ENCODE peak calls at places on chromosomes 13 and 19, in four cellular contexts. One of them, this sample, is unnamed.
A peak's percentile ranks its signal among the peaks of the same experiment; 100 is the strongest.

GRCh38 chr19:934865-935422 is 9.1 kb downstream of the ARID3A start:
- DNase-seq in GM12878: no peak
- DNase-seq in K562: no peak
- DNase-seq in SK-N-SH: peak; percentile 85
- DNase-seq in this sample: no peak

GRCh38 chr13:113759525-113760137 is 605 bp downstream of the TMEM255B start:
- DNase-seq in GM12878: no peak
- DNase-seq in K562: no peak
- DNase-seq in SK-N-SH: peak; percentile 69
- DNase-seq in this sample: no peak

GRCh38 chr19:49580264-49581006 is at the start of gene NOSIP:
- DNase-seq in GM12878: peak; percentile 89
- DNase-seq in K562: peak; percentile 91
- DNase-seq in SK-N-SH: peak; percentile 88
- DNase-seq in this sample: peak; percentile 96

GRCh38 chr13:29923554-29924481 is 73.4 kb upstream of the UBL3 start:
- DNase-seq in GM12878: no peak
- DNase-seq in K562: peak; percentile 68
- DNase-seq in SK-N-SH: peak; percentile 38
- DNase-seq in this sample: peak; percentile 71

GRCh38 chr19:41920878-41921277 is 7.4 kb downstream of the ERFL start:
- DNase-seq in GM12878: no peak
- DNase-seq in K562: no peak
- DNase-seq in SK-N-SH: no peak
- DNase-seq in this sample: no peak

GRCh38 chr13:28120317-28120716 is 18.0 kb upstream of the PAN3 start:
- DNase-seq in GM12878: no peak
- DNase-seq in K562: no peak
- DNase-seq in SK-N-SH: no peak
- DNase-seq in this sample: no peak

GRCh38 chr19:35090160-35090794 is 25.3 kb upstream of the FXYD3 start:
- DNase-seq in GM12878: no peak
- DNase-seq in K562: peak; percentile 87
- DNase-seq in SK-N-SH: peak; percentile 90
- DNase-seq in this sample: peak; percentile 71

GRCh38 chr13:76884167-76884566 is 2.0 kb downstream of the KCTD12 start:
- DNase-seq in GM12878: no peak
- DNase-seq in K562: no peak
- DNase-seq in SK-N-SH: no peak
- DNase-seq in this sample: peak; percentile 59

GRCh38 chr19:58545286-58546068 is 1.6 kb downstream of the TRIM28 start:
- DNase-seq in GM12878: no peak
- DNase-seq in K562: no peak
- DNase-seq in SK-N-SH: no peak
- DNase-seq in this sample: no peak

GRCh38 chr19:4916292-4917082 is 7.2 kb downstream of the UHRF1 start:
- DNase-seq in GM12878: no peak
- DNase-seq in K562: no peak
- DNase-seq in SK-N-SH: no peak
- DNase-seq in this sample: no peak

GRCh38 chr13:80363890-80364503 is 23.1 kb upstream of the SPRY2 start:
- DNase-seq in GM12878: no peak
- DNase-seq in K562: peak; percentile 21
- DNase-seq in SK-N-SH: peak; percentile 56
- DNase-seq in this sample: no peak

GRCh38 chr13:68125087-68125480 is 894.9 kb upstream of the PCDH9 start:
- DNase-seq in GM12878: no peak
- DNase-seq in K562: no peak
- DNase-seq in SK-N-SH: no peak
- DNase-seq in this sample: no peak

GRCh38 chr19:29054886-29055675 is 157.9 kb downstream of the UQCRFS1 start:
- DNase-seq in GM12878: no peak
- DNase-seq in K562: no peak
- DNase-seq in SK-N-SH: no peak
- DNase-seq in this sample: no peak

GRCh38 chr13:96772426-96772825 is 221.8 kb downstream of the OXGR1 start:
- DNase-seq in GM12878: no peak
- DNase-seq in K562: no peak
- DNase-seq in SK-N-SH: no peak
- DNase-seq in this sample: no peak

GRCh38 chr13:48977973-48978372 is 2.3 kb downstream of the FNDC3A start:
- DNase-seq in GM12878: no peak
- DNase-seq in K562: no peak
- DNase-seq in SK-N-SH: no peak
- DNase-seq in this sample: no peak

GRCh38 chr13:86269511-86269910 is 470.3 kb upstream of the SLITRK6 start:
- DNase-seq in GM12878: no peak
- DNase-seq in K562: no peak
- DNase-seq in SK-N-SH: no peak
- DNase-seq in this sample: no peak

GRCh38 chr13:30982506-30982905 is 50.0 kb downstream of the TEX26 start:
- DNase-seq in GM12878: peak; percentile 19
- DNase-seq in K562: no peak
- DNase-seq in SK-N-SH: no peak
- DNase-seq in this sample: no peak

GRCh38 chr13:35285677-35286076 is 190.8 kb downstream of the MAB21L1 start:
- DNase-seq in GM12878: no peak
- DNase-seq in K562: no peak
- DNase-seq in SK-N-SH: no peak
- DNase-seq in this sample: no peak

GRCh38 chr13:39612023-39612637 is 9.1 kb upstream of the LHFPL6 start:
- DNase-seq in GM12878: no peak
- DNase-seq in K562: peak; percentile 13
- DNase-seq in SK-N-SH: peak; percentile 44
- DNase-seq in this sample: peak; percentile 70

GRCh38 chr19:34217952-34218817 is 36.2 kb upstream of the GARRE1 start:
- DNase-seq in GM12878: peak; percentile 67
- DNase-seq in K562: peak; percentile 60
- DNase-seq in SK-N-SH: peak; percentile 46
- DNase-seq in this sample: no peak

GRCh38 chr13:98821372-98822237 is 69.1 kb upstream of the SLC15A1 start:
- DNase-seq in GM12878: no peak
- DNase-seq in K562: no peak
- DNase-seq in SK-N-SH: peak; percentile 45
- DNase-seq in this sample: no peak

GRCh38 chr19:46984077-46985010 is 35.3 kb upstream of the NPAS1 start:
- DNase-seq in GM12878: no peak
- DNase-seq in K562: no peak
- DNase-seq in SK-N-SH: peak; percentile 74
- DNase-seq in this sample: no peak

GRCh38 chr13:35712907-35713685 is 236.6 kb upstream of the MAB21L1 start:
- DNase-seq in GM12878: no peak
- DNase-seq in K562: no peak
- DNase-seq in SK-N-SH: peak; percentile 47
- DNase-seq in this sample: no peak

GRCh38 chr19:48818234-48818823 is 7.5 kb upstream of the BCAT2 start:
- DNase-seq in GM12878: no peak
- DNase-seq in K562: no peak
- DNase-seq in SK-N-SH: no peak
- DNase-seq in this sample: no peak

GRCh38 chr13:113170503-113170902 is 12.1 kb downstream of the PROZ start:
- DNase-seq in GM12878: no peak
- DNase-seq in K562: no peak
- DNase-seq in SK-N-SH: no peak
- DNase-seq in this sample: no peak

GRCh38 chr13:96178759-96179158 is 88.9 kb downstream of the HS6ST3 start:
- DNase-seq in GM12878: no peak
- DNase-seq in K562: no peak
- DNase-seq in SK-N-SH: no peak
- DNase-seq in this sample: no peak

DNA sequence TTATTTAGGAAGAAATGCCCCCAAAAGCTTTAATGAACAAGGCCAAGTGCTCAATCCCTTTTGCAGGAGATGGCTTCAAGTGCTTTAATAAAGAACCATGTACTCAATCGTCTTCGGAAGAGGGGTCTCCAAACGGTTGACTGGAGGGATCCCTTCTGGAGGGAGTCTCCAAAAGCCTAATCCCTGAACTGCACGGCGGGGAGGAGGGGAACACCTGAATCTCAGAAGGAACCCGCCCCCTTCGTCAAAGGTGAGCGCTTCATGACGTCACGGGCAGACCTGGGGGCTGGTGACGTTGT is 497 bp downstream of the PAF1 start:
- DNase-seq in GM12878: no peak
- DNase-seq in K562: no peak
- DNase-seq in SK-N-SH: no peak
- DNase-seq in this sample: no peak
- TF ChIP-seq USF1 in GM12878: no peak
- TF ChIP-seq USF1 in K562: no peak
- TF ChIP-seq USF1 in SK-N-SH: no peak
- TF ChIP-seq USF1 in this sample: no peak

GRCh38 chr13:33109801-33110200 is 93.6 kb downstream of the KL start:
- DNase-seq in GM12878: no peak
- DNase-seq in K562: peak; percentile 7
- DNase-seq in SK-N-SH: no peak
- DNase-seq in this sample: peak; percentile 72
- TF ChIP-seq CTCF in GM12878: peak; percentile 69
- TF ChIP-seq CTCF in K562: peak; percentile 24
- TF ChIP-seq CTCF in SK-N-SH: peak; percentile 45
- TF ChIP-seq CTCF in this sample: no peak

GRCh38 chr13:23754506-23754905 is 134.7 kb downstream of the MIPEP start:
- DNase-seq in GM12878: no peak
- DNase-seq in K562: no peak
- DNase-seq in SK-N-SH: no peak
- DNase-seq in this sample: no peak
- TF ChIP-seq USF1 in GM12878: no peak
- TF ChIP-seq USF1 in K562: no peak
- TF ChIP-seq USF1 in SK-N-SH: no peak
- TF ChIP-seq USF1 in this sample: no peak

GRCh38 chr19:45428385-45429231 is 4.9 kb upstream of the ERCC1 start:
- DNase-seq in GM12878: no peak
- DNase-seq in K562: peak; percentile 74
- DNase-seq in SK-N-SH: peak; percentile 83
- DNase-seq in this sample: peak; percentile 78
- TF ChIP-seq CTCF in GM12878: peak; percentile 28
- TF ChIP-seq CTCF in K562: peak; percentile 69
- TF ChIP-seq CTCF in SK-N-SH: peak; percentile 63
- TF ChIP-seq CTCF in this sample: peak; percentile 33

GRCh38 chr19:8643860-8644653 is 13.6 kb downstream of the NFILZ start:
- DNase-seq in GM12878: no peak
- DNase-seq in K562: no peak
- DNase-seq in SK-N-SH: no peak
- DNase-seq in this sample: no peak

DNA sequence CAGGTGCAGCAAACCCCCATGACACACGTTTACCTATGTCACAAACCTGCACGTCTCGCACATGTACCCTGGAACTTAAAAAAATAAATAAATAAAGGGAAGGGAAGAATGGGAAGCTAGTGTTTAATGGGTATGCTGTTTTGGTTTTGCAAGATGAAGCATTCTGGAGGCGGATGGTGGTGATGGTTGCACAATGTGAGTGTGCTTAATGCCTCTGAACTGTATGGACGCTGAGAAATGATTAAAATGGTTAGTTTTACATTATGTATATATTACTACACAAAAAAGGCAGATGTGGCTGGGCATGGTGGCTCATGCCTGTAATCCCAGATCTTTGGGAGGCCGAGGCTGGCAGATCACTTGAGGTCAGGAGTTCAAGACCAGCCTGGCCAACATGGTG is 17.8 kb downstream of the NFILZ start:
- DNase-seq in GM12878: no peak
- DNase-seq in K562: no peak
- DNase-seq in SK-N-SH: no peak
- DNase-seq in this sample: no peak
- TF ChIP-seq USF1 in GM12878: no peak
- TF ChIP-seq USF1 in K562: no peak
- TF ChIP-seq USF1 in SK-N-SH: no peak
- TF ChIP-seq USF1 in this sample: no peak

GRCh38 chr19:37990362-37990761 is 83.4 kb downstream of the SIPA1L3 start:
- DNase-seq in GM12878: no peak
- DNase-seq in K562: no peak
- DNase-seq in SK-N-SH: no peak
- DNase-seq in this sample: peak; percentile 36
- TF ChIP-seq CTCF in GM12878: no peak
- TF ChIP-seq CTCF in K562: no peak
- TF ChIP-seq CTCF in SK-N-SH: no peak
- TF ChIP-seq CTCF in this sample: no peak

DNA sequence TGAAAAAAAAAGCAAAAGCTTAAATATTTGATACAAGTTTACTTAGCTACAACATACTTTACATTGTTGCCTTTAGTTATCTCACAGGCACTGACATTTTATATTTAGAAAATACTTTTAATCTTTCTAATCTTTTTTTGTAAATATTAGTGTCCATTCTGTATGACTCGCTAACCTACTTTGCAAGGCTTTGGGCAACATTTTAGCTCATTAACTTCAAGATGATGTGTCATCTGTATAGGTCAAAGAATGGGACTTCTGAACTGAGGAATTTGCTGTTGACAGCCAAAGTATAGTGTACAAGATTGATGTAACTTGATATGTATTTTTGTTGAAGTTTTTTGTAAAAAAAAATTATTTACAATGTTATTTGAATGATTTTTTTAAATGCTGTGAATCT is 2.7 kb upstream of the C1QTNF9 start:
- DNase-seq in GM12878: no peak
- DNase-seq in K562: no peak
- DNase-seq in SK-N-SH: no peak
- DNase-seq in this sample: no peak
- TF ChIP-seq USF1 in GM12878: no peak
- TF ChIP-seq USF1 in K562: no peak
- TF ChIP-seq USF1 in SK-N-SH: no peak
- TF ChIP-seq USF1 in this sample: no peak

GRCh38 chr13:23667750-23668149 is 97.5 kb downstream of the TNFRSF19 start:
- DNase-seq in GM12878: no peak
- DNase-seq in K562: no peak
- DNase-seq in SK-N-SH: no peak
- DNase-seq in this sample: peak; percentile 53
- TF ChIP-seq CTCF in GM12878: no peak
- TF ChIP-seq CTCF in K562: peak; percentile 12
- TF ChIP-seq CTCF in SK-N-SH: no peak
- TF ChIP-seq CTCF in this sample: no peak

GRCh38 chr13:26996965-26997752 is 174.5 kb downstream of the USP12 start:
- DNase-seq in GM12878: peak; percentile 77
- DNase-seq in K562: no peak
- DNase-seq in SK-N-SH: no peak
- DNase-seq in this sample: no peak
- TF ChIP-seq USF1 in GM12878: no peak
- TF ChIP-seq USF1 in K562: no peak
- TF ChIP-seq USF1 in SK-N-SH: no peak
- TF ChIP-seq USF1 in this sample: no peak

GRCh38 chr13:44241638-44242037 is 132.0 kb upstream of the SERP2 start:
- DNase-seq in GM12878: no peak
- DNase-seq in K562: no peak
- DNase-seq in SK-N-SH: no peak
- DNase-seq in this sample: no peak
- TF ChIP-seq CTCF in GM12878: no peak
- TF ChIP-seq CTCF in K562: no peak
- TF ChIP-seq CTCF in SK-N-SH: no peak
- TF ChIP-seq CTCF in this sample: no peak

This sample was measured in WTC11.